ENCODE peak calls at places on chromosomes 6 and 20, in seven cellular contexts. L is activated naive CD8-positive, alpha-beta T cell treated with anti-CD3 and anti-CD28 coated beads, Interleukin-2, amount 50 U/mL, for 24 hours; A is PC-3; V is left lobe of liver; O is CD4-positive, alpha-beta T cell; K is effector memory CD8-positive, alpha-beta T cell; Y is activated T-cell treated with anti-CD3 and anti-CD28 coated beads, Interleukin-2, amount 50 U/mL, for 72 hours. U is an unnamed sample.

GRCh38 chr20:32429343-32429742 is 71.2 kb downstream of the ASXL1 start:
- ATAC-seq in L (no peak), A (no peak), V (no peak), O (no peak), K (no peak), Y (no peak), U (no peak)

GRCh38 chr6:57021086-57021720 is 25.3 kb upstream of the KIAA1586 start:
- ATAC-seq in L (peak), A (peak), V (peak), O (peak), K (peak), Y (no peak), U (peak)

GRCh38 chr20:62287129-62287528 is 15.7 kb upstream of the ADRM1 start:
- ATAC-seq in L (no peak), A (no peak), V (no peak), O (no peak), K (no peak), Y (no peak), U (no peak)

GRCh38 chr20:57716202-57716601 is 6.4 kb upstream of the PMEPA1 start:
- ATAC-seq in L (no peak), A (no peak), V (no peak), O (no peak), K (no peak), Y (no peak), U (no peak)

GRCh38 chr6:49849121-49849907 is 17.0 kb downstream of the CRISP1 start:
- ATAC-seq in L (no peak), A (peak), V (peak), O (no peak), K (no peak), Y (peak), U (no peak)

GRCh38 chr20:1494436-1494835 is 3.2 kb upstream of the SIRPB2 start:
- ATAC-seq in L (no peak), A (no peak), V (no peak), O (no peak), K (no peak), Y (no peak), U (no peak)

GRCh38 chr6:30158475-30159025 is 2.5 kb downstream of the TRIM10 start:
- ATAC-seq in L (peak), A (no peak), V (no peak), O (no peak), K (no peak), Y (peak), U (peak)

GRCh38 chr6:46575530-46575929 is 77.1 kb downstream of the CYP39A1 start:
- ATAC-seq in L (no peak), A (no peak), V (no peak), O (no peak), K (no peak), Y (no peak), U (no peak)

GRCh38 chr6:39984051-39984450 is 49.8 kb upstream of the MOCS1 start:
- ATAC-seq in L (no peak), A (no peak), V (no peak), O (no peak), K (no peak), Y (no peak), U (no peak)

GRCh38 chr6:115544765-115545409 is 515.8 kb downstream of the FRK start:
- ATAC-seq in L (no peak), A (no peak), V (no peak), O (no peak), K (no peak), Y (no peak), U (no peak)

U was measured in activated T-helper 17 cell treated with anti-CD3 and anti-CD28 coated beads, Interleukin-2, amount 50 U/mL, for 72 hours.